ENCODE peak calls at places on chromosome 2, in eight cellular contexts. One of them, this sample, is unnamed.

GRCh38 chr2:77604953-77605947 is 83.1 kb upstream of the LRRTM4 start:
- DNase-seq in cardiac fibroblast: no peak
- DNase-seq in esophagus squamous epithelium: no peak
- DNase-seq in fibroblast of the aortic adventitia: no peak
- DNase-seq in heart right ventricle: no peak
- DNase-seq in stimulated activated CD8-positive, alpha-beta memory T cell treated with anti-CD3 and anti-CD28 coated beads, Interleukin-7, amount 100 ng/mL, for 4 hours: no peak
- DNase-seq in HCT116: no peak
- DNase-seq in A549: no peak
- DNase-seq in this sample: no peak

GRCh38 chr2:65227035-65227470 is 578 bp upstream of the ACTR2 start:
- DNase-seq in esophagus squamous epithelium: no peak
- DNase-seq in HCT116: no peak
- DNase-seq in stimulated activated CD8-positive, alpha-beta memory T cell treated with anti-CD3 and anti-CD28 coated beads, Interleukin-7, amount 100 ng/mL, for 4 hours: no peak
- DNase-seq in A549: peak
- DNase-seq in heart right ventricle: no peak
- DNase-seq in fibroblast of the aortic adventitia: no peak
- DNase-seq in cardiac fibroblast: peak
- DNase-seq in this sample: no peak

GRCh38 chr2:212973347-212973746 is 178.1 kb downstream of the IKZF2 start:
- DNase-seq in heart right ventricle: no peak
- DNase-seq in A549: no peak
- DNase-seq in cardiac fibroblast: no peak
- DNase-seq in HCT116: no peak
- DNase-seq in esophagus squamous epithelium: no peak
- DNase-seq in stimulated activated CD8-positive, alpha-beta memory T cell treated with anti-CD3 and anti-CD28 coated beads, Interleukin-7, amount 100 ng/mL, for 4 hours: no peak
- DNase-seq in fibroblast of the aortic adventitia: no peak
- DNase-seq in this sample: no peak

GRCh38 chr2:190407662-190408537 is at the start of gene MFSD6:
- DNase-seq in stimulated activated CD8-positive, alpha-beta memory T cell treated with anti-CD3 and anti-CD28 coated beads, Interleukin-7, amount 100 ng/mL, for 4 hours: peak
- DNase-seq in HCT116: no peak
- DNase-seq in A549: peak
- DNase-seq in fibroblast of the aortic adventitia: no peak
- DNase-seq in esophagus squamous epithelium: no peak
- DNase-seq in cardiac fibroblast: no peak
- DNase-seq in heart right ventricle: peak
- DNase-seq in this sample: peak

GRCh38 chr2:29817846-29818680 is 103.3 kb downstream of the ALK start:
- DNase-seq in HCT116: no peak
- DNase-seq in cardiac fibroblast: no peak
- DNase-seq in heart right ventricle: no peak
- DNase-seq in A549: no peak
- DNase-seq in fibroblast of the aortic adventitia: no peak
- DNase-seq in stimulated activated CD8-positive, alpha-beta memory T cell treated with anti-CD3 and anti-CD28 coated beads, Interleukin-7, amount 100 ng/mL, for 4 hours: no peak
- DNase-seq in esophagus squamous epithelium: no peak
- DNase-seq in this sample: no peak

GRCh38 chr2:95389256-95390119 is 13.0 kb upstream of the FAHD2A start:
- DNase-seq in fibroblast of the aortic adventitia: peak
- DNase-seq in esophagus squamous epithelium: no peak
- DNase-seq in cardiac fibroblast: peak
- DNase-seq in heart right ventricle: peak
- DNase-seq in A549: peak
- DNase-seq in HCT116: peak
- DNase-seq in stimulated activated CD8-positive, alpha-beta memory T cell treated with anti-CD3 and anti-CD28 coated beads, Interleukin-7, amount 100 ng/mL, for 4 hours: no peak
- DNase-seq in this sample: no peak

GRCh38 chr2:135925571-135925970 is 49.3 kb upstream of the MCM6 start:
- DNase-seq in A549: no peak
- DNase-seq in stimulated activated CD8-positive, alpha-beta memory T cell treated with anti-CD3 and anti-CD28 coated beads, Interleukin-7, amount 100 ng/mL, for 4 hours: no peak
- DNase-seq in HCT116: no peak
- DNase-seq in esophagus squamous epithelium: no peak
- DNase-seq in fibroblast of the aortic adventitia: peak
- DNase-seq in cardiac fibroblast: no peak
- DNase-seq in heart right ventricle: no peak
- DNase-seq in this sample: no peak

GRCh38 chr2:217901826-217902225 is 101.0 kb downstream of the TNS1 start:
- DNase-seq in stimulated activated CD8-positive, alpha-beta memory T cell treated with anti-CD3 and anti-CD28 coated beads, Interleukin-7, amount 100 ng/mL, for 4 hours: no peak
- DNase-seq in A549: peak
- DNase-seq in cardiac fibroblast: peak
- DNase-seq in fibroblast of the aortic adventitia: peak
- DNase-seq in esophagus squamous epithelium: no peak
- DNase-seq in heart right ventricle: no peak
- DNase-seq in HCT116: no peak
- DNase-seq in this sample: no peak

GRCh38 chr2:121086450-121086849 is 198.6 kb downstream of the TFCP2L1 start:
- DNase-seq in cardiac fibroblast: no peak
- DNase-seq in stimulated activated CD8-positive, alpha-beta memory T cell treated with anti-CD3 and anti-CD28 coated beads, Interleukin-7, amount 100 ng/mL, for 4 hours: no peak
- DNase-seq in esophagus squamous epithelium: no peak
- DNase-seq in fibroblast of the aortic adventitia: no peak
- DNase-seq in HCT116: no peak
- DNase-seq in A549: no peak
- DNase-seq in heart right ventricle: no peak
- DNase-seq in this sample: no peak

GRCh38 chr2:142868281-142868762 is 9.1 kb upstream of the KYNU start:
- DNase-seq in stimulated activated CD8-positive, alpha-beta memory T cell treated with anti-CD3 and anti-CD28 coated beads, Interleukin-7, amount 100 ng/mL, for 4 hours: peak
- DNase-seq in HCT116: no peak
- DNase-seq in A549: peak
- DNase-seq in esophagus squamous epithelium: no peak
- DNase-seq in fibroblast of the aortic adventitia: peak
- DNase-seq in cardiac fibroblast: no peak
- DNase-seq in heart right ventricle: peak
- DNase-seq in this sample: no peak

GRCh38 chr2:239379641-239380170 is 21.1 kb downstream of the HDAC4 start:
- DNase-seq in heart right ventricle: no peak
- DNase-seq in esophagus squamous epithelium: no peak
- DNase-seq in A549: no peak
- DNase-seq in HCT116: no peak
- DNase-seq in stimulated activated CD8-positive, alpha-beta memory T cell treated with anti-CD3 and anti-CD28 coated beads, Interleukin-7, amount 100 ng/mL, for 4 hours: no peak
- DNase-seq in cardiac fibroblast: no peak
- DNase-seq in fibroblast of the aortic adventitia: no peak
- DNase-seq in this sample: no peak

GRCh38 chr2:240932001-240932723 is 26.0 kb downstream of the CROCC2 start:
- DNase-seq in fibroblast of the aortic adventitia: no peak
- DNase-seq in HCT116: no peak
- DNase-seq in A549: no peak
- DNase-seq in heart right ventricle: no peak
- DNase-seq in stimulated activated CD8-positive, alpha-beta memory T cell treated with anti-CD3 and anti-CD28 coated beads, Interleukin-7, amount 100 ng/mL, for 4 hours: no peak
- DNase-seq in esophagus squamous epithelium: no peak
- DNase-seq in cardiac fibroblast: no peak
- DNase-seq in this sample: no peak

GRCh38 chr2:29011650-29012060 is 30.6 kb downstream of the TOGARAM2 start:
- DNase-seq in heart right ventricle: peak
- DNase-seq in esophagus squamous epithelium: no peak
- DNase-seq in fibroblast of the aortic adventitia: no peak
- DNase-seq in A549: no peak
- DNase-seq in HCT116: no peak
- DNase-seq in stimulated activated CD8-positive, alpha-beta memory T cell treated with anti-CD3 and anti-CD28 coated beads, Interleukin-7, amount 100 ng/mL, for 4 hours: peak
- DNase-seq in cardiac fibroblast: no peak
- DNase-seq in this sample: peak

GRCh38 chr2:38129410-38129809 is 53.5 kb upstream of the CYP1B1 start:
- DNase-seq in esophagus squamous epithelium: no peak
- DNase-seq in fibroblast of the aortic adventitia: no peak
- DNase-seq in A549: no peak
- DNase-seq in HCT116: no peak
- DNase-seq in cardiac fibroblast: no peak
- DNase-seq in heart right ventricle: no peak
- DNase-seq in stimulated activated CD8-positive, alpha-beta memory T cell treated with anti-CD3 and anti-CD28 coated beads, Interleukin-7, amount 100 ng/mL, for 4 hours: no peak
- DNase-seq in this sample: no peak

GRCh38 chr2:124898827-124899226 is 873.7 kb downstream of the CNTNAP5 start:
- DNase-seq in stimulated activated CD8-positive, alpha-beta memory T cell treated with anti-CD3 and anti-CD28 coated beads, Interleukin-7, amount 100 ng/mL, for 4 hours: no peak
- DNase-seq in esophagus squamous epithelium: no peak
- DNase-seq in HCT116: no peak
- DNase-seq in heart right ventricle: no peak
- DNase-seq in A549: no peak
- DNase-seq in fibroblast of the aortic adventitia: no peak
- DNase-seq in cardiac fibroblast: no peak
- DNase-seq in this sample: no peak

GRCh38 chr2:95514728-95515127 is 30.2 kb upstream of the TRIM43B start:
- DNase-seq in heart right ventricle: no peak
- DNase-seq in A549: no peak
- DNase-seq in cardiac fibroblast: no peak
- DNase-seq in fibroblast of the aortic adventitia: no peak
- DNase-seq in stimulated activated CD8-positive, alpha-beta memory T cell treated with anti-CD3 and anti-CD28 coated beads, Interleukin-7, amount 100 ng/mL, for 4 hours: no peak
- DNase-seq in HCT116: no peak
- DNase-seq in esophagus squamous epithelium: no peak
- DNase-seq in this sample: no peak

GRCh38 chr2:203436496-203436895 is 98.6 kb downstream of the RAPH1 start:
- DNase-seq in heart right ventricle: no peak
- DNase-seq in HCT116: no peak
- DNase-seq in fibroblast of the aortic adventitia: no peak
- DNase-seq in stimulated activated CD8-positive, alpha-beta memory T cell treated with anti-CD3 and anti-CD28 coated beads, Interleukin-7, amount 100 ng/mL, for 4 hours: no peak
- DNase-seq in cardiac fibroblast: no peak
- DNase-seq in esophagus squamous epithelium: no peak
- DNase-seq in A549: no peak
- DNase-seq in this sample: no peak

GRCh38 chr2:20537423-20538307 is 90.8 kb downstream of the RHOB start:
- DNase-seq in esophagus squamous epithelium: no peak
- DNase-seq in fibroblast of the aortic adventitia: no peak
- DNase-seq in heart right ventricle: no peak
- DNase-seq in A549: no peak
- DNase-seq in cardiac fibroblast: no peak
- DNase-seq in HCT116: no peak
- DNase-seq in stimulated activated CD8-positive, alpha-beta memory T cell treated with anti-CD3 and anti-CD28 coated beads, Interleukin-7, amount 100 ng/mL, for 4 hours: no peak
- DNase-seq in this sample: no peak

GRCh38 chr2:70477473-70477872 is 76.2 kb downstream of the TGFA start:
- DNase-seq in esophagus squamous epithelium: no peak
- DNase-seq in heart right ventricle: no peak
- DNase-seq in stimulated activated CD8-positive, alpha-beta memory T cell treated with anti-CD3 and anti-CD28 coated beads, Interleukin-7, amount 100 ng/mL, for 4 hours: no peak
- DNase-seq in cardiac fibroblast: no peak
- DNase-seq in A549: peak
- DNase-seq in fibroblast of the aortic adventitia: no peak
- DNase-seq in HCT116: no peak
- DNase-seq in this sample: no peak

GRCh38 chr2:121502246-121502645 is 28.4 kb upstream of the RNU4ATAC start:
- DNase-seq in HCT116: no peak
- DNase-seq in A549: no peak
- DNase-seq in esophagus squamous epithelium: no peak
- DNase-seq in heart right ventricle: no peak
- DNase-seq in stimulated activated CD8-positive, alpha-beta memory T cell treated with anti-CD3 and anti-CD28 coated beads, Interleukin-7, amount 100 ng/mL, for 4 hours: no peak
- DNase-seq in cardiac fibroblast: peak
- DNase-seq in fibroblast of the aortic adventitia: peak
- DNase-seq in this sample: no peak

GRCh38 chr2:102251042-102251848 is 60.1 kb upstream of the IL1RL1 start:
- DNase-seq in A549: peak
- DNase-seq in stimulated activated CD8-positive, alpha-beta memory T cell treated with anti-CD3 and anti-CD28 coated beads, Interleukin-7, amount 100 ng/mL, for 4 hours: peak
- DNase-seq in heart right ventricle: no peak
- DNase-seq in HCT116: no peak
- DNase-seq in fibroblast of the aortic adventitia: no peak
- DNase-seq in esophagus squamous epithelium: no peak
- DNase-seq in cardiac fibroblast: peak
- DNase-seq in this sample: peak

GRCh38 chr2:76678358-76679024 is 843.7 kb downstream of the LRRTM4 start:
- DNase-seq in fibroblast of the aortic adventitia: no peak
- DNase-seq in A549: no peak
- DNase-seq in esophagus squamous epithelium: no peak
- DNase-seq in HCT116: no peak
- DNase-seq in cardiac fibroblast: no peak
- DNase-seq in stimulated activated CD8-positive, alpha-beta memory T cell treated with anti-CD3 and anti-CD28 coated beads, Interleukin-7, amount 100 ng/mL, for 4 hours: no peak
- DNase-seq in heart right ventricle: no peak
- DNase-seq in this sample: no peak

GRCh38 chr2:9201185-9201891 is 5.3 kb upstream of the ASAP2 start:
- DNase-seq in stimulated activated CD8-positive, alpha-beta memory T cell treated with anti-CD3 and anti-CD28 coated beads, Interleukin-7, amount 100 ng/mL, for 4 hours: no peak
- DNase-seq in fibroblast of the aortic adventitia: peak
- DNase-seq in esophagus squamous epithelium: no peak
- DNase-seq in HCT116: no peak
- DNase-seq in A549: no peak
- DNase-seq in heart right ventricle: no peak
- DNase-seq in cardiac fibroblast: peak
- DNase-seq in this sample: no peak

GRCh38 chr2:238978507-238978906 is 130.6 kb downstream of the TWIST2 start:
- DNase-seq in stimulated activated CD8-positive, alpha-beta memory T cell treated with anti-CD3 and anti-CD28 coated beads, Interleukin-7, amount 100 ng/mL, for 4 hours: no peak
- DNase-seq in HCT116: no peak
- DNase-seq in heart right ventricle: no peak
- DNase-seq in cardiac fibroblast: no peak
- DNase-seq in A549: peak
- DNase-seq in fibroblast of the aortic adventitia: peak
- DNase-seq in esophagus squamous epithelium: no peak
- DNase-seq in this sample: no peak

GRCh38 chr2:170166735-170167134 is 11.2 kb upstream of the MYO3B start:
- DNase-seq in cardiac fibroblast: no peak
- DNase-seq in HCT116: no peak
- DNase-seq in fibroblast of the aortic adventitia: no peak
- DNase-seq in esophagus squamous epithelium: no peak
- DNase-seq in A549: no peak
- DNase-seq in heart right ventricle: no peak
- DNase-seq in stimulated activated CD8-positive, alpha-beta memory T cell treated with anti-CD3 and anti-CD28 coated beads, Interleukin-7, amount 100 ng/mL, for 4 hours: no peak
- DNase-seq in this sample: no peak

GRCh38 chr2:117785740-117786139 is 28.8 kb upstream of the DDX18 start:
- DNase-seq in esophagus squamous epithelium: peak
- DNase-seq in cardiac fibroblast: peak
- DNase-seq in fibroblast of the aortic adventitia: peak
- DNase-seq in HCT116: peak
- DNase-seq in stimulated activated CD8-positive, alpha-beta memory T cell treated with anti-CD3 and anti-CD28 coated beads, Interleukin-7, amount 100 ng/mL, for 4 hours: no peak
- DNase-seq in A549: peak
- DNase-seq in heart right ventricle: peak
- DNase-seq in this sample: no peak

GRCh38 chr2:43225788-43226557 is 433 bp downstream of the ZFP36L2 start:
- DNase-seq in esophagus squamous epithelium: no peak
- DNase-seq in cardiac fibroblast: peak
- DNase-seq in fibroblast of the aortic adventitia: peak
- DNase-seq in stimulated activated CD8-positive, alpha-beta memory T cell treated with anti-CD3 and anti-CD28 coated beads, Interleukin-7, amount 100 ng/mL, for 4 hours: peak
- DNase-seq in HCT116: no peak
- DNase-seq in heart right ventricle: peak
- DNase-seq in A549: peak
- DNase-seq in this sample: peak

GRCh38 chr2:240404174-240404852 is 31.1 kb upstream of the GPC1 start:
- DNase-seq in A549: no peak
- DNase-seq in fibroblast of the aortic adventitia: no peak
- DNase-seq in cardiac fibroblast: no peak
- DNase-seq in HCT116: no peak
- DNase-seq in esophagus squamous epithelium: no peak
- DNase-seq in heart right ventricle: no peak
- DNase-seq in stimulated activated CD8-positive, alpha-beta memory T cell treated with anti-CD3 and anti-CD28 coated beads, Interleukin-7, amount 100 ng/mL, for 4 hours: no peak
- DNase-seq in this sample: no peak

GRCh38 chr2:207167129-207167923 is 1.6 kb upstream of the KLF7 start:
- DNase-seq in fibroblast of the aortic adventitia: peak
- DNase-seq in A549: no peak
- DNase-seq in cardiac fibroblast: peak
- DNase-seq in HCT116: no peak
- DNase-seq in esophagus squamous epithelium: no peak
- DNase-seq in heart right ventricle: no peak
- DNase-seq in stimulated activated CD8-positive, alpha-beta memory T cell treated with anti-CD3 and anti-CD28 coated beads, Interleukin-7, amount 100 ng/mL, for 4 hours: no peak
- DNase-seq in this sample: no peak

GRCh38 chr2:198731842-198732421 is 725.8 kb downstream of the SATB2 start:
- DNase-seq in stimulated activated CD8-positive, alpha-beta memory T cell treated with anti-CD3 and anti-CD28 coated beads, Interleukin-7, amount 100 ng/mL, for 4 hours: no peak
- DNase-seq in fibroblast of the aortic adventitia: no peak
- DNase-seq in heart right ventricle: no peak
- DNase-seq in A549: no peak
- DNase-seq in HCT116: no peak
- DNase-seq in esophagus squamous epithelium: no peak
- DNase-seq in cardiac fibroblast: no peak
- DNase-seq in this sample: no peak

GRCh38 chr2:190519975-190520767 is 14.4 kb downstream of the NEMP2 start:
- DNase-seq in esophagus squamous epithelium: no peak
- DNase-seq in stimulated activated CD8-positive, alpha-beta memory T cell treated with anti-CD3 and anti-CD28 coated beads, Interleukin-7, amount 100 ng/mL, for 4 hours: no peak
- DNase-seq in HCT116: no peak
- DNase-seq in heart right ventricle: no peak
- DNase-seq in A549: no peak
- DNase-seq in cardiac fibroblast: no peak
- DNase-seq in fibroblast of the aortic adventitia: no peak
- DNase-seq in this sample: no peak

GRCh38 chr2:216113572-216113971 is 4.4 kb downstream of the XRCC5 start:
- DNase-seq in A549: no peak
- DNase-seq in heart right ventricle: no peak
- DNase-seq in fibroblast of the aortic adventitia: no peak
- DNase-seq in HCT116: no peak
- DNase-seq in stimulated activated CD8-positive, alpha-beta memory T cell treated with anti-CD3 and anti-CD28 coated beads, Interleukin-7, amount 100 ng/mL, for 4 hours: no peak
- DNase-seq in esophagus squamous epithelium: no peak
- DNase-seq in cardiac fibroblast: no peak
- DNase-seq in this sample: no peak

GRCh38 chr2:186645999-186646398 is 47.9 kb upstream of the FAM171B start:
- DNase-seq in esophagus squamous epithelium: no peak
- DNase-seq in fibroblast of the aortic adventitia: peak
- DNase-seq in cardiac fibroblast: peak
- DNase-seq in A549: no peak
- DNase-seq in stimulated activated CD8-positive, alpha-beta memory T cell treated with anti-CD3 and anti-CD28 coated beads, Interleukin-7, amount 100 ng/mL, for 4 hours: no peak
- DNase-seq in heart right ventricle: no peak
- DNase-seq in HCT116: no peak
- DNase-seq in this sample: no peak

GRCh38 chr2:226552571-226553285 is 246.9 kb downstream of the IRS1 start:
- DNase-seq in stimulated activated CD8-positive, alpha-beta memory T cell treated with anti-CD3 and anti-CD28 coated beads, Interleukin-7, amount 100 ng/mL, for 4 hours: no peak
- DNase-seq in cardiac fibroblast: no peak
- DNase-seq in esophagus squamous epithelium: no peak
- DNase-seq in fibroblast of the aortic adventitia: no peak
- DNase-seq in A549: no peak
- DNase-seq in heart right ventricle: no peak
- DNase-seq in HCT116: no peak
- DNase-seq in this sample: no peak

This sample was measured in T-cell.